ENCODE peak calls at places on chromosomes 1 and 21, in ten cellular contexts. O is A549; Y is OCI-LY7; D is naive thymus-derived CD4-positive, alpha-beta T cell; B is cardiac muscle cell; I is body of pancreas; C is neural progenitor cell; T is mesenchymal stem cell; A is heart right ventricle; J is aorta. R is an unnamed sample. For H3K9me3, the result is how much of the 10 kb centered on the place peaks cover.

GRCh38 chr1:61451214-61451968 is 273.6 kb downstream of the TM2D1 start:
- DNase-seq in O (no peak), Y (no peak), D (no peak), B (no peak), I (no peak), C (no peak), T (no peak), A (no peak), J (no peak), R (no peak)

GRCh38 chr1:145953861-145954260 is 4.0 kb downstream of the LIX1L start:
- DNase-seq in O (no peak), Y (no peak), D (no peak), B (no peak), I (no peak), C (no peak), T (no peak), A (no peak), J (no peak), R (no peak)

GRCh38 chr1:162997499-162998285 is 71.5 kb upstream of the RGS4 start:
- DNase-seq in O (no peak), Y (no peak), D (no peak), B (no peak), I (no peak), C (no peak), T (peak), A (no peak), J (no peak), R (no peak)

GRCh38 chr1:180863158-180863775 is 49.4 kb upstream of the KIAA1614 start:
- DNase-seq in O (peak), Y (peak), D (peak), B (peak), I (peak), C (peak), T (peak), A (peak), J (no peak), R (no peak)

GRCh38 chr1:55823521-55824296 is 608.5 kb upstream of the USP24 start:
- DNase-seq in O (no peak), Y (no peak), D (no peak), B (no peak), I (no peak), C (no peak), T (peak), A (no peak), J (no peak), R (no peak)

GRCh38 chr1:218361298-218362065 is 16.3 kb downstream of the TGFB2 start:
- DNase-seq in O (no peak), Y (no peak), D (no peak), B (peak), I (no peak), C (peak), T (peak), A (no peak), J (no peak), R (no peak)

GRCh38 chr1:223183268-223183862 is 40.3 kb upstream of the TLR5 start:
- DNase-seq in O (no peak), Y (no peak), D (no peak), B (no peak), I (no peak), C (no peak), T (no peak), A (no peak), J (no peak), R (no peak)

GRCh38 chr1:85244271-85245053 is 15.0 kb downstream of the C1orf52 start:
- DNase-seq in O (no peak), Y (no peak), D (no peak), B (peak), I (no peak), C (no peak), T (peak), A (no peak), J (no peak), R (no peak)

GRCh38 chr1:199646761-199647160 is 380.7 kb upstream of the NR5A2 start:
- DNase-seq in O (no peak), Y (no peak), D (no peak), B (no peak), I (peak), C (no peak), T (no peak), A (peak), J (no peak), R (no peak)

GRCh38 chr21:46022551-46023107 is 41.1 kb downstream of the COL6A1 start:
- DNase-seq in O (peak), Y (no peak), D (no peak), B (no peak), I (no peak), C (no peak), T (no peak), A (no peak), J (peak), R (no peak)

GRCh38 chr1:199855580-199855979 is 171.9 kb upstream of the NR5A2 start:
- DNase-seq in O (peak), Y (no peak), D (no peak), B (peak), I (no peak), C (no peak), T (peak), A (no peak), J (no peak), R (no peak)

GRCh38 chr1:196056966-196057365 is 551.3 kb downstream of the KCNT2 start:
- DNase-seq in O (no peak), Y (no peak), D (no peak), B (no peak), I (no peak), C (peak), T (no peak), A (no peak), J (no peak), R (no peak)

GRCh38 chr1:114093624-114094302 is 59.9 kb downstream of the SYT6 start:
- DNase-seq in O (no peak), Y (peak), D (no peak), B (peak), I (no peak), C (peak), T (peak), A (no peak), J (no peak), R (no peak)

GRCh38 chr1:14996133-14997050 is 157.2 kb upstream of the TMEM51 start:
- DNase-seq in O (peak), Y (no peak), D (no peak), B (peak), I (no peak), C (peak), T (peak), A (no peak), J (peak), R (no peak)

GRCh38 chr1:232428036-232428600 is 201.8 kb downstream of the SIPA1L2 start:
- DNase-seq in O (no peak), Y (no peak), D (no peak), B (peak), I (no peak), C (no peak), T (no peak), A (peak), J (no peak), R (no peak)

GRCh38 chr1:94538243-94538827 is 3.2 kb downstream of the F3 start:
- DNase-seq in O (no peak), Y (no peak), D (no peak), B (no peak), I (no peak), C (peak), T (peak), A (no peak), J (no peak), R (no peak)

GRCh38 chr1:206590025-206590834 is 22.0 kb downstream of the EIF2D start:
- DNase-seq in O (no peak), Y (no peak), D (no peak), B (peak), I (no peak), C (peak), T (peak), A (no peak), J (no peak), R (no peak)

GRCh38 chr21:43686811-43687565 is 27.6 kb downstream of the RRP1B start:
- DNase-seq in O (no peak), Y (no peak), D (no peak), B (no peak), I (no peak), C (no peak), T (no peak), A (no peak), J (no peak), R (no peak)

GRCh38 chr1:84165566-84165965 is 21.5 kb downstream of the PRKACB start:
- DNase-seq in O (no peak), Y (peak), D (no peak), B (no peak), I (no peak), C (no peak), T (no peak), A (no peak), J (no peak), R (no peak)

GRCh38 chr1:116874622-116875277 is 35.0 kb upstream of the PTGFRN start:
- DNase-seq in O (no peak), Y (no peak), D (no peak), B (no peak), I (no peak), C (no peak), T (peak), A (no peak), J (no peak), R (no peak)

GRCh38 chr1:19860418-19860817 is 21.8 kb upstream of the OTUD3 start:
- DNase-seq in O (no peak), Y (no peak), D (no peak), B (no peak), I (no peak), C (no peak), T (no peak), A (no peak), J (no peak), R (no peak)

GRCh38 chr1:17514776-17515175 is 24.7 kb upstream of the ARHGEF10L start:
- DNase-seq in O (no peak), Y (no peak), D (no peak), B (no peak), I (no peak), C (no peak), T (no peak), A (no peak), J (no peak), R (no peak)

GRCh38 chr1:215667796-215668195 is 100.7 kb downstream of the KCTD3 start:
- DNase-seq in O (no peak), Y (no peak), D (no peak), B (no peak), I (no peak), C (no peak), T (no peak), A (no peak), J (no peak), R (no peak)

GRCh38 chr1:225460737-225461532 is 33.1 kb upstream of the LBR start:
- DNase-seq in O (no peak), Y (no peak), D (no peak), B (no peak), I (no peak), C (no peak), T (peak), A (no peak), J (peak), R (no peak)

GRCh38 chr21:15054089-15054488 is 10.7 kb downstream of the NRIP1 start:
- DNase-seq in O (no peak), Y (no peak), D (no peak), B (no peak), I (no peak), C (no peak), T (no peak), A (no peak), J (no peak), R (no peak)

GRCh38 chr1:6795661-6796060 is 10.4 kb downstream of the CAMTA1 start:
- DNase-seq in O (no peak), Y (no peak), D (no peak), B (peak), I (no peak), C (no peak), T (peak), A (no peak), J (no peak), R (no peak)

GRCh38 chr1:197908695-197909336 is 6.4 kb downstream of the C1orf53 start:
- DNase-seq in O (no peak), Y (no peak), D (no peak), B (no peak), I (no peak), C (peak), T (no peak), A (no peak), J (no peak), R (no peak)

GRCh38 chr1:246969621-246970020 is 37.9 kb upstream of the AHCTF1 start:
- DNase-seq in O (no peak), Y (no peak), D (no peak), B (no peak), I (no peak), C (no peak), T (no peak), A (no peak), J (no peak), R (no peak)
- H3K9me3 ChIP-seq in O (under half), Y (under half), D (under half), B (under half), I (under half), C (under half), T (under half), A (under half), J (under half), R (under half)

GRCh38 chr1:152585586-152585985 is 5.3 kb upstream of the LCE3D start:
- DNase-seq in O (no peak), Y (no peak), D (no peak), B (no peak), I (no peak), C (no peak), T (no peak), A (no peak), J (no peak), R (no peak)

GRCh38 chr1:152577168-152577567 is 3.1 kb downstream of the LCE3D start:
- DNase-seq in O (no peak), Y (no peak), D (no peak), B (no peak), I (no peak), C (no peak), T (no peak), A (no peak), J (no peak), R (no peak)

GRCh38 chr1:152582647-152583046 is 2.3 kb upstream of the LCE3D start:
- DNase-seq in O (no peak), Y (no peak), D (no peak), B (no peak), I (no peak), C (no peak), T (no peak), A (no peak), J (no peak), R (no peak)

DNA sequence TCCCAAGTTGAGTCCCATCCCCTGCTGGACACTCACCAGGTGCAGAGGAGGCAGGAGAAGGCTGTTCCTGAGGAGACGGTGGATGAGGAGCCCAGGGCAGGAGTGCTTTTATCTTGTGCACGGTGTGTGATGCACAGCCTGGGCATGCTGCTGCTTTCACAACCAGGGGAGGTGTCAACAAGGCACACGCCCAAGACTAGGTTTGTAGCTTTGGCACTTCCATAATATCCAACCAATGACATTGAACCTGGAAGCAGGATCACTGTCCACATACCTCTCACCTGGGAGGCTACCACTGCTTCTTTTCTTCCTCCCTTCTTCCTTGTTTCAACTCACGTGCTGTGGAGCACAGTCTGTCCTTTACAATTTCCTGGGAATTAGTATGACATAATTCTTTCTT is at the start of gene LCE3D:
- DNase-seq in O (no peak), Y (no peak), D (no peak), B (no peak), I (no peak), C (no peak), T (no peak), A (no peak), J (no peak), R (no peak)
- H3K9me3 ChIP-seq in O (under half), Y (under half), D (under half), B (under half), I (under half), C (under half), T (under half), A (under half), J (under half), R (under half)

GRCh38 chr1:3983181-3983580 is 83.1 kb upstream of the C1orf174 start:
- DNase-seq in O (no peak), Y (no peak), D (no peak), B (no peak), I (no peak), C (peak), T (no peak), A (no peak), J (no peak), R (no peak)

GRCh38 chr1:3978928-3979325 is 78.9 kb upstream of the C1orf174 start:
- DNase-seq in O (no peak), Y (no peak), D (no peak), B (no peak), I (no peak), C (no peak), T (no peak), A (no peak), J (no peak), R (no peak)

GRCh38 chr1:3978196-3978927 is 78.3 kb upstream of the C1orf174 start:
- DNase-seq in O (no peak), Y (no peak), D (no peak), B (no peak), I (no peak), C (no peak), T (no peak), A (no peak), J (no peak), R (no peak)

GRCh38 chr1:3981746-3982505 is 81.9 kb upstream of the C1orf174 start:
- DNase-seq in O (no peak), Y (no peak), D (no peak), B (no peak), I (peak), C (no peak), T (no peak), A (no peak), J (no peak), R (no peak)

GRCh38 chr1:3981261-3981660 is 81.2 kb upstream of the C1orf174 start:
- DNase-seq in O (no peak), Y (no peak), D (no peak), B (no peak), I (no peak), C (peak), T (no peak), A (no peak), J (no peak), R (no peak)
- H3K9me3 ChIP-seq in O (under half), Y (under half), D (under half), B (under half), I (under half), C (under half), T (under half), A (under half), J (under half), R (under half)

DNA sequence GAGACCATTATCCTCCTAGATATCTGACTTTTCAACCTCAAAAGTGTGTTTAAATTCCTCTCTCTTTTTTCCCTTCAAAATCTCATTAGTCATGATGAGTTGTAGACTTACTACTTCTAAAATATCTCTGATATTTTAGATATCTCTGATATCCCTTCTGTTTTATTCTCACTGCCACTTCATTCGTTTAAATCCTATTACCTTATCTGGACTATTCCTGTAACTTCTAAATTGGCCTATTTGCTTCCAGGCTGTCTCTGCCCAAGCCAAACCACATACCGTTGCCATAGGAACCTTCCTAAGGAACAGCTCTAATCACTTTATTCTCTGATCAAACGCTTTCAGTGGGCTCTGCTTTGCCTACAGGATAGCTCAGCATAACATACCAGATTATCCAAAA is 333.1 kb upstream of the CHRM3 start:
- DNase-seq in O (no peak), Y (no peak), D (no peak), B (no peak), I (no peak), C (no peak), T (no peak), A (no peak), J (no peak), R (no peak)
- H3K9me3 ChIP-seq in O (under half), Y (under half), D (under half), B (under half), I (under half), C (under half), T (under half), A (under half), J (under half), R (under half)

DNA sequence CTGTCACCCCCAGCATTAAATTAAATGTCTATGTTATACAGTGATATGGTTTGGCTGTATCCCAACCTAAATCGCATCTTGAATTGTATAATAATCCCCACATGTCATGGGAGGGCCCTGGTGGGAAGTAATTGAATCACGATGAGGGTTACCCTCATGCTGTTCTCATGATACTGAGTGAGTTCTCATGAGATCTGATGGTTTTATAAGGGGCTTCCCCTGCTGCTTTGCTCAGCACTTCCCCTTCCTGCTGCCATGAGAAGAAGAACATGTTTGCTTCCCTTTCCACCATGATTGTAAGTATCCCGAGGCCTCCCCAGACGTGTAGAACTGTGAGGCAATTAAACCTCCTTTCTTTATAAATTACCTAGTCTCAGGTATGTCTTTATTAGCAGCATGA is 445.7 kb downstream of the MRPL39 start:
- DNase-seq in O (no peak), Y (no peak), D (no peak), B (no peak), I (no peak), C (no peak), T (no peak), A (no peak), J (no peak), R (no peak)
- H3K9me3 ChIP-seq in O (under half), Y (under half), D (under half), B (under half), I (under half), C (under half), T (under half), A (under half), J (under half), R (under half)

DNA sequence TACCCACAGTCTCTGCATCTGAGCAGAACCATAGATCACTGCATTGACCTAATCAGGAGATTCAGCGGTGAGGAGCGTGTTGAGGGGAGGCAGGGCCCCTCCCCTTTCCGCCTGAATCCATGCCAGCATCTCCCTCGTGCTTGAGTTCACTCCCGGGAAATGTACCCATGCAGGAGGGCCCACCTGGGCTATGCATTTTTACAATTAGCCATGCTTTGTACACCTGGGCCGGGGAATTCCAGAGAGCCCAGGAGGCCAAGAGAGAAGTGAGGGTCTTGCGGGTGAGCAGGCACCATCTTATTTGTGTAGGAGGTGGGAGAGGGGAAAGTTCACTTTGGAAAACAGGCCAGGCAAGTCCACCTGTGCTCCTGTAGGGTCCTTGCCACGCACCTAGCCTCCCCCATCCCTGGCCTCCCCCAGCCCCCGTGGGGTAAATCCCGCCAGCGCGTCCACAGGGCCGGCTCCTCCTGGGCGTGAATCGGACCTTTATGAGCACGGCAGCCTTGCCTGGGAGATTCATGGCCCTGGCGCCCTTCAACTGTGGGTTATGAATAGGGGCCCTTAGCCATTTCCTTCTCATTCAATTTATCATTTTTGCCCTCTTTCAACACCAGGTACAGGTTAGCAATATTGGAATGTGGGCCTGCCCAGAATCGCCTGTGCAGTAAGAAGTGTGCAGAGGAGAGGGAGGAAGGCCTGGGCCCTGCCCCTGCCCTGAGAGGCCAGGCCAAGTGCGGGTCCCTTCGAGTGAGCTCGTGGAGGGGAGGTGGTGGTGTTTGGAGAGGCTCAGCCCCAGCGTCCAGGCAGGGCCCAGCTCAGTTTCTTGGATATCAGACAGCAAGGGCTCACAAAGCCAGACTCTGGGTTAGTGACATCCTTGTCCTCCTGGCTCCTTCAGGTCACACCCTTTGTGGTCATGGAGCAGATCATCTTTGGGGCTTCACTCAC is 84.4 kb upstream of the ACTRT2 start:
- DNase-seq in O (no peak), Y (no peak), D (no peak), B (no peak), I (peak), C (no peak), T (no peak), A (no peak), J (peak), R (no peak)
- H3K9me3 ChIP-seq in O (under half), Y (under half), D (under half), B (under half), I (under half), C (under half), T (under half), A (under half), J (under half), R (under half)